ENCODE peak calls at places on chromosomes 7 and 10, in seven cellular contexts. P is SK-N-SH, X is GM12878, V is HCT116, Z is HepG2, D is H1, B is K562. E is an unnamed sample.

GRCh38 chr10:36116751-36117150 is 474.7 kb upstream of the FZD8 start:
- DNase-seq in V (no peak), B (no peak), X (no peak), Z (no peak), D (no peak), P (no peak), E (no peak)

GRCh38 chr10:128727114-128727513 is 600.9 kb upstream of the MKI67 start:
- DNase-seq in V (no peak), D (no peak), P (no peak), Z (no peak), B (no peak), X (no peak), E (no peak)

GRCh38 chr10:21715531-21716195 is 181.6 kb downstream of the MLLT10 start:
- DNase-seq in V (peak), X (no peak), D (no peak), B (no peak), Z (no peak), P (no peak), E (no peak)

GRCh38 chr7:815284-816216 is 16.7 kb upstream of the SUN1 start:
- DNase-seq in V (no peak), Z (no peak), X (no peak), B (peak), D (peak), P (peak), E (no peak)

GRCh38 chr7:84999450-84999849 is 187.4 kb downstream of the SEMA3D start:
- DNase-seq in Z (no peak), X (no peak), P (no peak), V (no peak), B (no peak), D (no peak), E (no peak)

GRCh38 chr10:75776738-75777504 is 345.5 kb downstream of the LRMDA start:
- DNase-seq in X (no peak), Z (peak), V (no peak), P (no peak), B (no peak), D (no peak), E (no peak)

GRCh38 chr10:110918269-110918632 is 729 bp downstream of the BBIP1 start:
- DNase-seq in B (peak), V (peak), P (no peak), X (peak), D (peak), Z (peak), E (peak)

GRCh38 chr10:118799779-118800178 is 45.0 kb upstream of the CACUL1 start:
- DNase-seq in X (no peak), B (no peak), Z (no peak), P (no peak), V (peak), D (no peak), E (no peak)

GRCh38 chr10:31977440-31978157 is 49.0 kb upstream of the ARHGAP12 start:
- DNase-seq in D (no peak), X (no peak), P (no peak), B (no peak), Z (no peak), V (no peak), E (no peak)

GRCh38 chr10:27679996-27680395 is 65.6 kb downstream of the MKX start:
- DNase-seq in D (no peak), X (no peak), V (no peak), Z (no peak), P (no peak), B (no peak), E (no peak)

GRCh38 chr10:104520653-104521052 is 120.4 kb upstream of the SORCS3 start:
- DNase-seq in D (no peak), X (no peak), B (no peak), V (no peak), Z (no peak), P (no peak), E (no peak)

GRCh38 chr10:101814466-101815041 is 3.7 kb downstream of the OGA start:
- DNase-seq in B (no peak), V (no peak), D (no peak), X (no peak), Z (no peak), P (no peak), E (no peak)

GRCh38 chr7:123190109-123190831 is 9.5 kb downstream of the SLC13A1 start:
- DNase-seq in D (no peak), V (no peak), X (peak), P (no peak), B (no peak), Z (no peak), E (no peak)

GRCh38 chr10:61052469-61053205 is 108.7 kb upstream of the RHOBTB1 start:
- DNase-seq in X (no peak), D (peak), Z (no peak), B (no peak), V (no peak), P (no peak), E (no peak)

GRCh38 chr10:79136227-79137005 is 67.7 kb downstream of the ZMIZ1 start:
- DNase-seq in B (no peak), P (no peak), V (no peak), X (no peak), Z (no peak), D (no peak), E (no peak)

GRCh38 chr10:69499726-69500689 is 48.7 kb downstream of the TSPAN15 start:
- DNase-seq in X (no peak), B (no peak), P (no peak), V (no peak), Z (no peak), D (no peak), E (no peak)

GRCh38 chr10:72259491-72260214 is 14.1 kb upstream of the DDIT4 start:
- DNase-seq in X (no peak), B (no peak), V (no peak), P (peak), Z (no peak), D (no peak), E (no peak)

GRCh38 chr7:135990258-135990657 is 13.1 kb upstream of the MTPN start:
- DNase-seq in B (no peak), Z (no peak), X (no peak), D (no peak), P (no peak), V (no peak), E (no peak)

GRCh38 chr7:132993377-132994013 is 88.4 kb downstream of the CHCHD3 start:
- DNase-seq in B (no peak), D (no peak), X (no peak), Z (no peak), V (no peak), P (no peak), E (no peak)

GRCh38 chr7:157284229-157285014 is 52.4 kb upstream of the DNAJB6 start:
- DNase-seq in V (no peak), D (no peak), P (peak), X (no peak), B (no peak), Z (no peak), E (no peak)

GRCh38 chr7:945556-946255 is 8.8 kb downstream of the ADAP1 start:
- DNase-seq in Z (no peak), B (no peak), X (no peak), D (peak), V (peak), P (no peak), E (peak)

GRCh38 chr10:69839696-69840345 is 38.1 kb downstream of the COL13A1 start:
- DNase-seq in V (no peak), Z (no peak), P (peak), B (no peak), D (no peak), X (no peak), E (no peak)

DNA sequence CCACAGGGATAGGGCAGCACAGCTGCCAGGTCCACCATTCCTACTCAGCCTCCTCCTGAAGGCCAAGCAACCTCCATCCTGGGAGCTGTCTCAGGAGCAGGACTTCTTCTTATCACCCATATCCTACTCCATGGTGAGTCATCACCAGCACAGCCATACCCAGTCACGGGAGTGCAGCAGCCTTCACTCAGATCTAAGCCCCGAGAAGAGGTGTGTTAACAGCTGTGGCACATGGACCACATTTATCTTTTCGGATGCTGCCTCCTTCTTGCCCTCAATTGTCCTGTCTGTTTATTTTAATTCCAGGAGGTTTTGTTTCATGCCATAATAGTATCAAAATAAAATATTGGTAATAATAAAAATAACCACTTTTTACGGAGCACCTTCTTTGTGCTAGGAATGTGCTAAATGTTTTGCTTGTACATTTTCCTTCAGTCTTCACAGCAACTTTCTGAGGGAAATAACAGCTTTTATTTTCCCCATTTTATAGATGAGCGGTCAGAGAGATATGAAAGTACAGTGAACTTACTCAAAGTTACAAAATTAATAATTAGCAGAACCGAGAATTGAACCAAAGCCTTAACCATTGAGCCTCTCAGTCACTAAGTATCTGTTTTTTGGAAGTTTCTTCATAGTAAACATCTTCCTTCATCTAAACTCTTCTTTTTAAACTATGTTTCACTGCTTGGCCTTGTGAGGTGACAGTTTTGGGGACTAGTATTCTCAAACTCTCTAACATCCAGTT is 2.5 kb upstream of the KEL start:
- DNase-seq in V (no peak), D (no peak), P (no peak), Z (no peak), B (peak), X (no peak), E (no peak)
- TF ChIP-seq JUND in V (no peak), D (no peak), P (no peak), Z (no peak), B (peak), X (no peak), E (no peak)

GRCh38 chr7:107234436-107234835 is 65.6 kb downstream of the HBP1 start:
- DNase-seq in V (no peak), X (no peak), P (no peak), D (no peak), Z (no peak), B (no peak), E (no peak)
- TF ChIP-seq JUND in V (no peak), X (no peak), P (no peak), D (no peak), Z (no peak), B (no peak), E (no peak)

GRCh38 chr7:36406156-36406555 is 16.5 kb downstream of the ANLN start:
- DNase-seq in V (no peak), B (no peak), Z (no peak), P (no peak), X (no peak), D (peak), E (no peak)
- TF ChIP-seq JUND in V (no peak), B (no peak), Z (no peak), P (no peak), X (no peak), D (no peak), E (no peak)

GRCh38 chr10:77472146-77472545 is 165.5 kb downstream of the KCNMA1 start:
- DNase-seq in X (no peak), P (no peak), B (no peak), D (no peak), Z (no peak), V (no peak), E (no peak)

GRCh38 chr10:77474939-77475338 is 162.7 kb downstream of the KCNMA1 start:
- DNase-seq in D (no peak), Z (no peak), X (no peak), B (no peak), P (no peak), V (no peak), E (no peak)

GRCh38 chr10:77471069-77471536 is 166.5 kb downstream of the KCNMA1 start:
- DNase-seq in Z (no peak), V (no peak), B (no peak), P (no peak), D (no peak), X (no peak), E (no peak)

GRCh38 chr10:77475522-77475921 is 162.1 kb downstream of the KCNMA1 start:
- DNase-seq in D (no peak), P (no peak), V (no peak), B (no peak), Z (no peak), X (no peak), E (no peak)

DNA sequence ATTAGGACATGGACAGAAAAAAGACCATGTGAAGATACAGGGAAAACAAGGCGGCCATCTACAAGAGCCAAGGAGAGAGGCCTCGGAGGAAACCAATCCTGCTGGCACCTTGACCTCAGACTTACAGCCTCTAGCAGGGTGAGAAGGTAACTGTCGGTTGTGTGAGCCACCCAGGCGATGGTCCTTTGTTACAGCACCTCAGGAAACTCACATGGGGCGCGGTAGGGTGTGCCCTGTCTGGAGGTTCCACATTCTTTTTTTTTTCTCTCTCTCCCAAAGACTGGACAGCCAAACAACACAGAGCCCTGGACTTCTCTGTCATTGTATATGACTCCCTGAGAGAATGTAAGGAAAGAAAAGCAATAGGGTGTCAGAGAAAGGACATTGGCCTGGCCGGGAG is 163.2 kb downstream of the KCNMA1 start:
- DNase-seq in V (no peak), Z (no peak), X (no peak), B (no peak), D (no peak), P (no peak), E (no peak)
- TF ChIP-seq JUND in V (no peak), Z (no peak), X (no peak), B (no peak), D (no peak), P (no peak), E (no peak)

DNA sequence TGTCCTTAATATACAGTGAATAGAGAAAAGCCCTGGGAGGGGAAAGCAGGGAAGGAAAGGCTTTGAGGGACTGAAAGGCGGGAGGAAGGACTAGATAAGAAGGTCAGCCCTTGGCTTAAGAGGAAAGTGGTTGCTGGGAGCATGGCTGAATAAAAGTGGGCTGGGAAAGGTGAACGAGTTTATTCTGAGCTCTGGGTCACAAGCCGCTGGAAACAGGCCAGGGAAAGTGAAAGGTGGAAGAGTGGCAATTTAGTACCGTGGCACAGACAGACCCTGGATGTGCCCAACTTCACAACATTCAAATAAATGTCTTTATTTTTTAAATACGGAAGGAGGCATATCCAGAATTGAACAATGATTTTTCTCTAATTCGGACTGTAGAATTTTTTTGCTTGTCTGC is 39.7 kb downstream of the TAC1 start:
- DNase-seq in D (no peak), P (no peak), X (no peak), B (no peak), Z (no peak), V (no peak), E (no peak)
- TF ChIP-seq JUND in D (no peak), P (no peak), X (no peak), B (no peak), Z (no peak), V (no peak), E (no peak)